ENCODE peak calls at places on chromosome 14, in nine cellular contexts. Y, W, R, S, A, U, Q, H and L are unnamed samples.

GRCh38 chr14:100711117-100711462 is 15.6 kb upstream of the DLK1 start:
- DNase-seq in Y (peak; percentile 81), W (no peak), R (no peak), S (no peak), A (no peak), U (no peak), Q (no peak), H (peak; percentile 64), L (no peak)

GRCh38 chr14:85501751-85502150 is 28.2 kb upstream of the FLRT2 start:
- DNase-seq in Y (no peak), W (no peak), R (no peak), S (no peak), A (no peak), U (no peak), Q (no peak), H (no peak), L (no peak)

GRCh38 chr14:92465353-92466067 is 48.1 kb upstream of the RIN3 start:
- DNase-seq in Y (no peak), W (no peak), R (no peak), S (no peak), A (no peak), U (no peak), Q (peak; percentile 44), H (peak; percentile 7), L (no peak)

GRCh38 chr14:88868558-88869159 is 44.2 kb downstream of the TTC8 start:
- DNase-seq in Y (no peak), W (no peak), R (no peak), S (no peak), A (peak; percentile 15), U (no peak), Q (no peak), H (no peak), L (no peak)

GRCh38 chr14:94112513-94113060 is 2.1 kb downstream of the IFI27 start:
- DNase-seq in Y (no peak), W (no peak), R (no peak), S (no peak), A (no peak), U (peak; percentile 26), Q (no peak), H (peak; percentile 18), L (no peak)

GRCh38 chr14:21268612-21269251 is 510 bp downstream of the HNRNPC start:
- DNase-seq in Y (peak; percentile 20), W (no peak), R (no peak), S (no peak), A (peak; percentile 78), U (peak; percentile 30), Q (no peak), H (peak; percentile 76), L (peak; percentile 45)

GRCh38 chr14:93734961-93735360 is 53.3 kb downstream of the PRIMA1 start:
- DNase-seq in Y (no peak), W (no peak), R (no peak), S (no peak), A (no peak), U (no peak), Q (peak; percentile 16), H (no peak), L (no peak)

GRCh38 chr14:92532490-92533163 is 19.0 kb downstream of the RIN3 start:
- DNase-seq in Y (no peak), W (no peak), R (no peak), S (no peak), A (no peak), U (no peak), Q (no peak), H (peak; percentile 77), L (no peak)

GRCh38 chr14:104142136-104143041 is 4.0 kb downstream of the KIF26A start:
- DNase-seq in Y (peak; percentile 4), W (no peak), R (no peak), S (no peak), A (no peak), U (no peak), Q (no peak), H (no peak), L (peak; percentile 48)

GRCh38 chr14:90502760-90503159 is 105.9 kb downstream of the CALM1 start:
- DNase-seq in Y (no peak), W (no peak), R (no peak), S (no peak), A (no peak), U (no peak), Q (no peak), H (no peak), L (no peak)

GRCh38 chr14:99321236-99321925 is 49.4 kb upstream of the BCL11B start:
- DNase-seq in Y (no peak), W (no peak), R (no peak), S (no peak), A (no peak), U (no peak), Q (no peak), H (no peak), L (no peak)

GRCh38 chr14:103382375-103382774 is 2.8 kb upstream of the MARK3 start:
- DNase-seq in Y (no peak), W (no peak), R (no peak), S (no peak), A (peak; percentile 93), U (no peak), Q (no peak), H (no peak), L (no peak)

GRCh38 chr14:89669209-89669608 is 252.2 kb upstream of the FOXN3 start:
- DNase-seq in Y (no peak), W (no peak), R (no peak), S (no peak), A (no peak), U (no peak), Q (peak; percentile 66), H (no peak), L (peak; percentile 66)

GRCh38 chr14:24159777-24160498 is 1.1 kb upstream of the IRF9 start:
- DNase-seq in Y (no peak), W (no peak), R (no peak), S (no peak), A (no peak), U (no peak), Q (no peak), H (no peak), L (no peak)

GRCh38 chr14:24162083-24162482 is 1.0 kb downstream of the IRF9 start:
- DNase-seq in Y (peak; percentile 42), W (no peak), R (no peak), S (no peak), A (peak; percentile 52), U (no peak), Q (no peak), H (no peak), L (no peak)

GRCh38 chr14:24164591-24164991 is 3.5 kb downstream of the IRF9 start:
- DNase-seq in Y (no peak), W (no peak), R (no peak), S (no peak), A (no peak), U (no peak), Q (no peak), H (no peak), L (no peak)

GRCh38 chr14:24160499-24160849 is 591 bp upstream of the IRF9 start:
- DNase-seq in Y (no peak), W (no peak), R (no peak), S (no peak), A (no peak), U (no peak), Q (no peak), H (no peak), L (no peak)

GRCh38 chr14:24160850-24161804 is at the start of gene IRF9:
- DNase-seq in Y (peak; percentile 93), W (peak; percentile 96), R (peak; percentile 98), S (peak; percentile 98), A (peak; percentile 97), U (peak; percentile 98), Q (peak; percentile 96), H (peak; percentile 98), L (peak; percentile 96)
- H3K36me3 ChIP-seq in Y (no peaks in the 10 kb centered on the region), W (peaks cover 31% of the 10 kb centered on the region), R (peaks cover 20% of the 10 kb centered on the region), S (peaks cover 53% of the 10 kb centered on the region), A (peaks cover 28% of the 10 kb centered on the region), U (peaks cover 62% of the 10 kb centered on the region), Q (peaks cover 12% of the 10 kb centered on the region), H (no peaks in the 10 kb centered on the region), L (peaks cover 59% of the 10 kb centered on the region)

DNA sequence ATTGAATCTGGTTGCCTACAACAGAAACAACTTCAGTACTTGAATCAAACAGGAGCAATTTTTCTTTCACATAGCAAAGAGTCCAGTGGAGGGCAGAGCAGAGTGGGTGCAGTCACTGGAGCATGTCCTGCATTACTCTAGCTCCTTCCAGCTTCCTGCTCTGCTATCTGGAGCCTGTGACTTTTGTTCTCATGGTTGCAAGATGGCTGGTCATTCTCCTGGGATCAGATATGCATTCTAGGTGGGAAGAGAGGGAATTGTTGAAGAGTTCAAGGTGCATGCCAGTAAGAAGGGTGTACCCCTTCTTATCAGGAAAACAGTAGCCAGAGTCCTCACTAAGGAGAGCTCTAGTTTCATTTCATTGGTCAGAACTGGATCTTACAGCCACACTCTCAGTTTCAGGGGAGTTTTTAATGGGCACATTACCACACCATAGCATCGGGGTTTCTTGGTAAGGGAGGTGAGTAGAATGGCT is 8.0 kb downstream of the IFT43 start:
- DNase-seq in Y (no peak), W (no peak), R (no peak), S (no peak), A (no peak), U (no peak), Q (no peak), H (no peak), L (no peak)
- H3K36me3 ChIP-seq in Y (no peaks in the 10 kb centered on the region), W (no peaks in the 10 kb centered on the region), R (peaks cover 4% of the 10 kb centered on the region), S (no peaks in the 10 kb centered on the region), A (peaks cover 8% of the 10 kb centered on the region), U (peaks cover 8% of the 10 kb centered on the region), Q (no peaks in the 10 kb centered on the region), H (no peaks in the 10 kb centered on the region), L (peaks cover 33% of the 10 kb centered on the region)

DNA sequence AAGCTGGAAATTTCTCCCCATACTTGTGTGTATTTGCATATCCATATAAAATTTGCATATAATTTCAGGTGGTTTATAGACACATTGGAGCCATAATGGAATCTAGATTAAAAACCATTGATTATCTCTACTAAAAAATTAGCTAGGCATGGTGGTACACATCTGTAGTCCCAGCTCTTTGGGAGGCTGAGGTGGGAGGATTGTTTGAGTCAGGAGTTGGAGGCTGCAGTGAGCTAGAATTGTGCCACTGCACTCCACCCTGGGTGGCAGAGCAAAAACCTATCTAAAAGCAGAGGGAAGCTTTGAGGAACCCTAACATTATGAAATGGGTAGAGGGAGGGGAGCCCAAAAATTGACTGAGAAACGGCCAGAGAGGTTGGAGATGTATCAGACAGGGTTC is 2.6 kb upstream of the RDH11 start:
- DNase-seq in Y (no peak), W (no peak), R (no peak), S (no peak), A (no peak), U (no peak), Q (no peak), H (no peak), L (no peak)
- H3K36me3 ChIP-seq in Y (no peaks in the 10 kb centered on the region), W (no peaks in the 10 kb centered on the region), R (no peaks in the 10 kb centered on the region), S (no peaks in the 10 kb centered on the region), A (no peaks in the 10 kb centered on the region), U (no peaks in the 10 kb centered on the region), Q (no peaks in the 10 kb centered on the region), H (no peaks in the 10 kb centered on the region), L (no peaks in the 10 kb centered on the region)

GRCh38 chr14:96138241-96138640 is 66.4 kb upstream of the BDKRB2 start:
- DNase-seq in Y (no peak), W (no peak), R (no peak), S (no peak), A (no peak), U (no peak), Q (no peak), H (no peak), L (no peak)
- H3K36me3 ChIP-seq in Y (no peaks in the 10 kb centered on the region), W (no peaks in the 10 kb centered on the region), R (no peaks in the 10 kb centered on the region), S (no peaks in the 10 kb centered on the region), A (no peaks in the 10 kb centered on the region), U (no peaks in the 10 kb centered on the region), Q (no peaks in the 10 kb centered on the region), H (no peaks in the 10 kb centered on the region), L (no peaks in the 10 kb centered on the region)